ENCODE peak calls at places on chromosomes 6 and 20, in seven cellular contexts. Y is fibroblast of mammary gland, V is fibroblast of villous mesenchyme, N is adrenal gland, B is BJ, W is BE2C, P is tibial artery. H is an unnamed sample.

GRCh38 chr6:39714802-39715201 is 10.4 kb downstream of the KIF6 start:
- DNase-seq in Y (no peak), B (no peak), V (no peak), W (no peak), P (no peak), N (no peak), H (no peak)

GRCh38 chr6:129239825-129240491 is 357.0 kb downstream of the LAMA2 start:
- DNase-seq in W (no peak), P (no peak), V (no peak), Y (no peak), B (no peak), N (no peak), H (no peak)

GRCh38 chr6:142055219-142055618 is 77.5 kb upstream of the GJE1 start:
- DNase-seq in P (no peak), V (no peak), W (no peak), Y (no peak), B (no peak), N (no peak), H (no peak)

GRCh38 chr6:33126101-33126714 is 50.4 kb downstream of the HLA-DPB1 start:
- DNase-seq in Y (peak; percentile 53), V (peak; percentile 38), W (peak; percentile 86), N (peak; percentile 54), P (no peak), B (no peak), H (no peak)

GRCh38 chr6:101392561-101393230 is 812 bp upstream of the GRIK2 start:
- DNase-seq in Y (no peak), V (no peak), P (no peak), W (no peak), N (no peak), B (no peak), H (no peak)

GRCh38 chr6:29641430-29642213 is 8.6 kb upstream of the GABBR1 start:
- DNase-seq in N (no peak), B (no peak), W (no peak), P (no peak), V (no peak), Y (no peak), H (no peak)

GRCh38 chr20:13147071-13147961 is 73.8 kb upstream of the ISM1 start:
- DNase-seq in N (no peak), B (no peak), P (no peak), W (no peak), Y (no peak), V (no peak), H (no peak)

GRCh38 chr20:45316150-45317080 is 8.3 kb upstream of the MATN4 start:
- DNase-seq in B (no peak), N (no peak), Y (no peak), V (no peak), W (no peak), P (no peak), H (no peak)

GRCh38 chr20:35307666-35308653 is 15.7 kb upstream of the FAM83C start:
- DNase-seq in W (no peak), B (peak; percentile 49), Y (peak; percentile 86), N (no peak), P (peak; percentile 92), V (no peak), H (peak; percentile 43)

GRCh38 chr20:62795023-62795761 is 1.1 kb upstream of the MRGBP start:
- DNase-seq in W (peak; percentile 90), N (no peak), Y (peak; percentile 45), V (peak; percentile 59), B (no peak), P (peak; percentile 83), H (no peak)

GRCh38 chr6:1636971-1637871 is 27.5 kb downstream of the FOXC1 start:
- DNase-seq in N (no peak), P (peak; percentile 61), V (no peak), Y (no peak), W (no peak), B (no peak), H (no peak)

GRCh38 chr20:57594092-57594911 is 25.9 kb downstream of the ZBP1 start:
- DNase-seq in V (peak; percentile 36), W (peak; percentile 72), B (no peak), N (no peak), P (no peak), Y (peak; percentile 21), H (no peak)

GRCh38 chr20:25544760-25545159 is 40.6 kb downstream of the NINL start:
- DNase-seq in W (no peak), P (no peak), B (no peak), Y (no peak), N (no peak), V (peak; percentile 61), H (no peak)

GRCh38 chr6:10407674-10408054 is 7.2 kb downstream of the TFAP2A start:
- DNase-seq in V (no peak), W (no peak), B (no peak), N (no peak), P (no peak), Y (no peak), H (no peak)

GRCh38 chr6:28643017-28643740 is 117.5 kb downstream of the GPX5 start:
- DNase-seq in V (peak; percentile 48), W (peak; percentile 75), B (no peak), N (no peak), P (no peak), Y (peak; percentile 88), H (no peak)

GRCh38 chr20:63854069-63854765 is 7.1 kb upstream of the ABHD16B start:
- DNase-seq in B (no peak), V (peak; percentile 31), Y (no peak), N (no peak), W (no peak), P (no peak), H (no peak)

GRCh38 chr6:36289281-36290018 is 19.6 kb downstream of the PNPLA1 start:
- DNase-seq in W (no peak), Y (no peak), V (no peak), N (no peak), P (no peak), B (no peak), H (no peak)

GRCh38 chr6:132247381-132248159 is 153.7 kb downstream of the MOXD1 start:
- DNase-seq in V (no peak), Y (peak; percentile 37), W (no peak), P (no peak), N (no peak), B (no peak), H (no peak)

GRCh38 chr6:24902782-24903181 is 33.0 kb downstream of the RIPOR2 start:
- DNase-seq in B (peak; percentile 76), P (no peak), Y (peak; percentile 94), W (no peak), N (peak; percentile 24), V (peak; percentile 71), H (peak; percentile 32)

GRCh38 chr6:76135481-76135880 is 63.0 kb upstream of the IMPG1 start:
- DNase-seq in P (no peak), V (no peak), B (no peak), W (no peak), Y (no peak), N (no peak), H (no peak)
- H3K4me3 ChIP-seq in P (no peak overlapping the region), V (no peak overlapping the region), B (no peak overlapping the region), W (no peak overlapping the region), Y (no peak overlapping the region), N (no peak overlapping the region), H (no peak overlapping the region)

GRCh38 chr6:139133272-139133671 is 1.6 kb upstream of the HECA start:
- DNase-seq in N (no peak), Y (no peak), P (no peak), B (no peak), W (no peak), V (no peak), H (no peak)
- H3K4me3 ChIP-seq in N (no peak overlapping the region), Y (no peak overlapping the region), P (peak overlapping the region; percentile 15), B (no peak overlapping the region), W (no peak overlapping the region), V (no peak overlapping the region), H (no peak overlapping the region)

GRCh38 chr6:144379356-144379755 is 94.2 kb downstream of the UTRN start:
- DNase-seq in P (no peak), B (no peak), W (no peak), N (no peak), V (no peak), Y (peak; percentile 70), H (no peak)

GRCh38 chr6:144372611-144373010 is 87.5 kb downstream of the UTRN start:
- DNase-seq in B (no peak), N (no peak), P (no peak), V (no peak), Y (no peak), W (no peak), H (no peak)

GRCh38 chr6:144373195-144373594 is 88.1 kb downstream of the UTRN start:
- DNase-seq in W (no peak), B (no peak), N (no peak), V (no peak), P (no peak), Y (no peak), H (no peak)

GRCh38 chr6:144378437-144378836 is 93.3 kb downstream of the UTRN start:
- DNase-seq in V (no peak), B (no peak), N (peak; percentile 46), W (no peak), Y (peak; percentile 78), P (no peak), H (no peak)

GRCh38 chr6:144377586-144377985 is 92.5 kb downstream of the UTRN start:
- DNase-seq in V (peak; percentile 69), Y (peak; percentile 85), B (peak; percentile 44), P (no peak), N (peak; percentile 52), W (no peak), H (no peak)
- H3K4me3 ChIP-seq in V (no peak overlapping the region), Y (no peak overlapping the region), B (no peak overlapping the region), P (no peak overlapping the region), N (no peak overlapping the region), W (no peak overlapping the region), H (no peak overlapping the region)

GRCh38 chr6:160768101-160768500 is 66.1 kb downstream of the PLG start:
- DNase-seq in V (no peak), N (no peak), P (no peak), W (no peak), B (no peak), Y (no peak), H (no peak)

GRCh38 chr6:160765412-160765811 is 63.4 kb downstream of the PLG start:
- DNase-seq in Y (no peak), P (no peak), N (no peak), W (no peak), B (no peak), V (no peak), H (no peak)

GRCh38 chr6:160766657-160767018 is 64.6 kb downstream of the PLG start:
- DNase-seq in Y (no peak), W (no peak), V (no peak), N (no peak), P (no peak), B (no peak), H (no peak)

GRCh38 chr6:160767647-160768019 is 65.6 kb downstream of the PLG start:
- DNase-seq in N (no peak), W (no peak), V (peak; percentile 30), P (no peak), B (no peak), Y (no peak), H (no peak)

DNA sequence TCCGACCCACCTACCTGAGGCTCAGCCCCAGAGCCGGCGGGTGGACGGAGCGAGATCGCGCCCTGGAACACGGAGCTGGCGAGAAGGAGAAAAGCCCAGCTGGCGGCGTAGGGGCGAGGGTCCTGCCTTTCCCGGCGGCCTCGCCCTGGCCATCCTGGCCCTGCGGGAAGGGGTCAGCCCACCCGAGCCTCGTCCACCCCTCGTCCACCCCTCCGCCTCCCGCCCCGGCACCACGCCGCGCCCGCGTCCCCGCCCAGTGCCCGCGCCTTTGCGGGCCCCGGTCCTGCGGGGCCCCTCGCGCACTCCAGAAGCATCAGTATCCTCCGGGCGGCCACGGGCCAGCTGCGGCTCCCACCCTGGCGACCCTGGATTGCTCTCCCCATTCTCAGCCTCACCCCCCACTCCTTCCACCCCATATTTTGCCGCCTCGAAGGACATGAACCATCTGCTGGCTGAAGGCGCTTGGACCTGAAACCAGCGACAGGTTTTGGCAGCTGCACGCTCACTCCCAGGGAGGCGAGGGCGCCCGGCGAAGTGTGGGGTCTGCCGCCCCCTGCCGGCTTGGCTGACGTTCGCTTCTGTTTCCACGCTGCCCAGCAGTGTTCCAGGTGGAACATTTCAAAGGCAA is 65.1 kb downstream of the PLG start:
- DNase-seq in Y (peak; percentile 46), B (no peak), N (peak; percentile 68), V (no peak), W (peak; percentile 81), P (peak; percentile 71), H (peak; percentile 4)
- H3K4me3 ChIP-seq in Y (peak overlapping the region; percentile 40), B (no peak overlapping the region), N (peak overlapping the region; percentile 62), V (peak overlapping the region; percentile 40), W (peak overlapping the region; percentile 59), P (peak overlapping the region; percentile 62), H (peak overlapping the region; percentile 46)